ENCODE peak calls at places on chromosome 17, in nine cellular contexts. M is tibial nerve, E is esophagus squamous epithelium, B is adrenal gland, A is body of pancreas, O is prostate gland, D is ovary, J is H1, V is HCT116. Y is an unnamed sample. For H3K36me3, the result is how much of the 10 kb centered on the place peaks cover.

GRCh38 chr17:63634163-63634562 is 11.9 kb downstream of the MAP3K3 start:
- DNase-seq in M (no peak), J (no peak), E (no peak), A (no peak), B (no peak), V (no peak), D (no peak), O (no peak), Y (no peak)

GRCh38 chr17:77422104-77422782 is 281.5 kb downstream of the SEC14L1 start:
- DNase-seq in B (no peak), J (no peak), E (no peak), A (no peak), V (no peak), M (no peak), D (no peak), O (no peak), Y (no peak)

GRCh38 chr17:81301195-81302144 is 6.4 kb upstream of the SLC38A10 start:
- DNase-seq in O (no peak), E (no peak), M (no peak), B (no peak), D (no peak), V (no peak), A (no peak), J (no peak), Y (no peak)

GRCh38 chr17:65190467-65191095 is 53.4 kb downstream of the RGS9 start:
- DNase-seq in A (no peak), B (no peak), E (no peak), M (no peak), J (no peak), D (no peak), V (no peak), O (no peak), Y (no peak)

GRCh38 chr17:17663160-17664072 is 17.8 kb upstream of the RAI1 start:
- DNase-seq in J (peak), M (no peak), E (no peak), A (no peak), O (no peak), D (no peak), V (peak), B (peak), Y (no peak)

GRCh38 chr17:64994781-64995538 is 61.6 kb downstream of the GNA13 start:
- DNase-seq in O (no peak), E (no peak), B (peak), A (no peak), V (no peak), D (no peak), M (no peak), J (no peak), Y (no peak)

GRCh38 chr17:27776882-27777624 is 23.3 kb downstream of the NOS2 start:
- DNase-seq in M (no peak), V (no peak), O (no peak), B (no peak), E (no peak), J (no peak), A (no peak), D (no peak), Y (no peak)

GRCh38 chr17:16568541-16569357 is at the start of gene ZNF287:
- DNase-seq in E (peak), B (peak), O (peak), J (peak), A (peak), D (peak), M (peak), V (no peak), Y (peak)

GRCh38 chr17:46772013-46772878 is 46.2 kb downstream of the WNT3 start:
- DNase-seq in J (peak), E (no peak), M (no peak), A (peak), O (no peak), V (no peak), D (no peak), B (peak), Y (no peak)

DNA sequence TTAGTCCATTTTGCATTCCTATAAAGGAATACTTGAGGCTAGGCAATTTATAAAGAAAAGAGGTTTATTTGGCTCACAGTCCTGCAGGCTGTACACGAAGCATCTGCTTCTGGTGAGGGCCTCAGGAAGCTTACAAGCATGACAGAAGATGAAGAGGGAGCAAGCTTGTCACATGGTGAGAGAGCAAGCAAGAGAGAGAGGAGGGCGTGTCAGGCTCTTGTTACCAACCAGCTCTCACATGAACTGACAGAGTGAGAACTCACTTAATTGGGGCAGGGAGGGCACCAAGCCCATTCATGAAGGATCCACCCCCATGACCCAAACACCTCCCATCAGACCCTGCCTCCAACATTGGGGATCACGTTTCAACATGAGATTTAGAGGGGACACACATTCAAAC is 1.6 kb downstream of the CHCT1 start:
- DNase-seq in B (no peak), M (no peak), A (no peak), E (no peak), V (no peak), D (no peak), O (no peak), J (no peak), Y (no peak)
- H3K36me3 ChIP-seq in B (under half), M (under half), A (under half), E (under half), V (under half), D (under half), O (under half), J (under half), Y (under half)

GRCh38 chr17:49362723-49363117 is 670 bp upstream of the ZNF652 start:
- DNase-seq in B (no peak), O (no peak), D (no peak), J (no peak), V (no peak), A (no peak), E (no peak), M (no peak), Y (no peak)

GRCh38 chr17:49361902-49362722 is at the start of gene ZNF652:
- DNase-seq in M (peak), A (peak), E (peak), O (peak), B (peak), V (peak), D (peak), J (peak), Y (peak)

GRCh38 chr17:49359990-49360795 is 1.9 kb downstream of the ZNF652 start:
- DNase-seq in D (no peak), J (no peak), M (no peak), B (no peak), V (no peak), E (no peak), O (no peak), A (no peak), Y (no peak)

GRCh38 chr17:49360796-49361128 is 1.3 kb downstream of the ZNF652 start:
- DNase-seq in E (no peak), D (no peak), M (no peak), A (no peak), O (no peak), V (no peak), B (no peak), J (no peak), Y (no peak)

DNA sequence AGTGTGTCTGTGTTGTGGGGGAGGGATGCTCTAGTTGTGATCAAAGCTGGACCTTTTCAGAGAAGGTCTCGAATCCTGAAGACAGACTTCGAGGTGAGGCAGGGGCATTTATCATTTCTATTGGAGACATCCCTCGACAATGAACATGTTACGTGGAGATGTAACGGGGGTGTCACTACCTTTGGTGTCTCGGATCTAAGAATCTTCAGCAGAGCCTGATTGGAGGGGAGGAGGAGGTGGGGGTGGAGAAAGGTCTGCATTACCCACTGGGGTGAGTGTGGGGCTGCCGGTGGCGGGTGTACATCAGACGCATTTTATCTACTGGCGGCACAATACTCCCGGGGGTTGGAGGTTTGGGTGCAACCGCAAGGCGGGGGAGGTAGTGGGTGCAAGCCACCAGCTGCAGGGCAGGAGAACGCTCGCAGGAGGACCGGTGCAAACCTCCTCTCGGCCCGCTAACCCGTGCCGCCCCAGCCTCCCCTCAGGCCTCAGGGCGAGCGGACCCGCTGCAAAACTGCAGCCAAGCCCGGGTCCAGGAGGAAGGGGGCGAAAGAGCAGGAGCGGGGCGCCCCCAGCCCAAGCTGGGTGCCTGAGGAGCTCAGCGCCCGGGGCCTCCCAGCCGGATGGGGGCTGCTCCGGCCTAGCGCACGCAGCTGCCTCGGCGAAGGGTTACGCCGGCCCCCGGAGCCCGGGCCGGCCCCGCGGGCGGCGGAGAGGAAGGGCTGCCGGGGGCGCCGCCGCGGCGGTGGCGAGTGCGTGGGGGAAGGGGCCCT is 735 bp downstream of the ZNF652 start:
- DNase-seq in J (no peak), D (peak), A (peak), E (peak), V (no peak), O (peak), M (peak), B (peak), Y (peak)
- TF ChIP-seq POLR2A in J (no peak), D (no peak), A (no peak), E (peak), V (no peak), O (no peak), M (no peak), B (no peak), Y (no peak)

GRCh38 chr17:20825539-20825938 is 217.3 kb downstream of the USP22 start:
- DNase-seq in D (no peak), M (no peak), B (no peak), O (no peak), J (no peak), A (no peak), E (no peak), V (no peak), Y (no peak)

GRCh38 chr17:20823890-20824289 is 218.9 kb downstream of the USP22 start:
- DNase-seq in D (no peak), M (no peak), J (no peak), A (no peak), V (no peak), E (no peak), O (no peak), B (no peak), Y (no peak)
- TF ChIP-seq CTCF in D (no peak), M (no peak), J (no peak), A (no peak), V (no peak), E (no peak), O (no peak), B (no peak), Y (no peak)

GRCh38 chr17:8503807-8504206 is 68.1 kb downstream of the NDEL1 start:
- DNase-seq in B (no peak), M (no peak), O (no peak), A (no peak), E (no peak), V (no peak), J (no peak), D (no peak), Y (no peak)
- H3K36me3 ChIP-seq in B (under half), M (half or more), O (under half), A (under half), E (under half), V (under half), J (half or more), D (under half), Y (under half)

DNA sequence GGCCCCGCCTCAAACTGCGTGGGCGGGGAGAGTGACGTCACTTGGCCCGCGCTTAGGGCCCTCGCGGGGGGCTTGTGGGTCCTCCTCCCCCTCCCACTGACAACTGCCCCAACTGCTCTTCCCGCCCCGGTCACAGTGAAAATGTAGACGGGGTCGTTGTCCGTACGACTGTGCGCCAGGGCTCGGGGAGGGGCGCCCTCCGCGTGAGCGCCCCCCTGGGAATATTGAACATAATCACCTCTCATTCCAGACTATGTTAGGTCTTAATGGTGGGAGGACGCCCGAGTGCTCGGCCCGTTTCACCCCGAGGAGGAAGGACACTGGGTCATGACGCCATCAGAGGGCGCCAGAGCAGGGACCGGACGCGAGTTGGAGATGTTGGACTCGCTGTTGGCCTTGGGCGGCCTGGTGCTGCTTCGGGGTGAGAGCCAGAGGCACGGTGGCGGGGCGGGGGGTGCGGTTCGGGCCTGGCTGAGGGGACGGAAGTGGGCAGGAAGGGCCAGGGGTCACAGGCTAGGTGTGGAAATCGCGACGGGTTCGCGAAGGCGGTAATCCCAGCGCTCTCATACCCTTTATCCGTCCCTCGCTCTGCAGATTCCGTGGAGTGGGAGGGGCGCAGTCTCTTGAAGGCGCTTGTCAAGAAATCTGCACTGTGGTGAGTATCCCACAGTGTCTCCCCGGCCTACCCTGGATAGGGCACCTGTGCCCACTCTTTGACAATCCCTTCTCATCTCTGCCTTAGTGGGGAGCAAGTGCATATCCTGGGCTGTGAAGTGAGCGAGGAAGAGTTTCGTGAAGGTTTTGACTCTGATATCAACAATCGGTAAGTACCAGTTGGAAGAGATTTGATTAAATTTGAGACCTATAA is at the start of gene ELP5:
- DNase-seq in A (peak), D (peak), M (peak), V (peak), B (peak), E (peak), O (peak), J (no peak), Y (peak)
- TF ChIP-seq POLR2A in A (peak), D (peak), M (no peak), V (peak), B (peak), E (peak), O (peak), J (peak), Y (no peak)

DNA sequence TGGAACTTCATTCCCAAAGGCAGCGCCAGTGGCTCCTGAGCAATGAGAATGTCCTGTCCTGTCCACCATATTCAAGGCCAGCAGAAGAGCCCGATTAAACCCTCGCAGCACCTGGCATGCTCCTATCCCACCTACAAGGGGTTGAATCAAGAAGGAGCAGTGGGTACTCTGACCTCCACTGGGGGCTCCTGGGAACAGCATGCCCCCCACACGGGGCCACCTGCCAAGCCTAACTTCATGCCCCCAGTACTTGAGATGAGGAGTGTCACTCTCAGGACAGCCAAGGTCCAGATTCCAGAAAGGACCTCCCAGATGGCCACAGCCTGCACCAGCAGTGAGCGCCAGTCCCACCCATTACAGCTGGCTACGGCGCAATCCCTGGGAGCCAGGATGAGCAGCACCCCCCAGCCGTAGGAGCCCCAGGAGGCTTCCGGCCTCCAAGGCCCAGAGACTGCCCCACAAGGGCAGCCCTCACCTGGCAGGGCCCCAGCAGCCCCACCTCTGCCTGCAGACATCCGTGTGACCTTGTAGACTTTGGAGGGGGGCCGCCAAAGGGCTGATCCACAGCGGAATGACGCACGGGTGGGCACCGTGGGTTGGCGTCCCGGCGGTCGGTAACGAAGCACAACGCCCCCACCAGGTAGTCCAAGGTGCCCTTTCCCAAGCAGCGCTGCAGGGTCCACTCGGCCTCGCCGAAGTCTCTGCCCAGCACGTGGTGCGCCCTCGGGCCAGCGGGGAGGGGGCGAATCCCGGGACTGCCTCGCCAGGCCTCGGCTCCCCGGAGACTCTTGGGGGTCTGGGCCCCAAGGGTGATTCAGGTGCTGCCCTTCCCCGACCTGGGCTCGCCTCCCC is 1.0 kb upstream of the MPDU1 start:
- DNase-seq in B (peak), O (no peak), E (no peak), M (no peak), A (no peak), J (no peak), D (peak), V (no peak), Y (no peak)
- TF ChIP-seq CTCF in B (no peak), O (no peak), E (no peak), M (no peak), A (no peak), J (peak), D (no peak), V (no peak), Y (no peak)

DNA sequence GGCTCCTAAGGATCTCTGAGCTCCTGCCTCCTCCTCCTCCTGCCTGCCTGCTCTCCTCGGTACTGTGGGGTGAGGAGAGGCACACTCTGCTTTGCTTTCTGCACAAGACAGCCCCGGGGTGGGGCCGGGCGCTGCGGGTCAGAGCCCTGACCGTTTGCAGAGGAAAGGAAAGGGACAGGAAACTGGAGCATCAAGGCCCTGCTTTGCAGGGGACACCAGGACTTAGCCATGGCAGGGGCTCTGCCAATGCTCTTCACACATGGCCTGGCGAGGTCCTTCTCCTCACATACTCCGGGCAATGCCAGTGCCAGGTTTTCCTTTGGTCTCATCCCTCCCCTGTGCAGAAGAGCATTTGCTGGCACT is 23.7 kb upstream of the DOC2B start:
- DNase-seq in J (no peak), E (no peak), A (no peak), D (no peak), B (no peak), M (no peak), O (no peak), V (no peak), Y (no peak)
- H3K36me3 ChIP-seq in J (under half), E (under half), A (under half), D (under half), B (under half), M (under half), O (under half), V (under half), Y (under half)

GRCh38 chr17:42677012-42677857 is 441 bp upstream of the PLEKHH3 start:
- DNase-seq in M (peak), J (peak), E (peak), A (peak), O (peak), V (peak), B (peak), D (peak), Y (peak)

GRCh38 chr17:42675984-42676423 is 790 bp downstream of the PLEKHH3 start:
- DNase-seq in M (no peak), B (peak), D (peak), J (no peak), A (peak), O (peak), V (no peak), E (no peak), Y (peak)

GRCh38 chr17:42677921-42678781 is 1.4 kb upstream of the PLEKHH3 start:
- DNase-seq in B (peak), O (peak), V (peak), A (peak), J (no peak), M (peak), D (peak), E (peak), Y (peak)

GRCh38 chr17:42675348-42675983 is 1.3 kb downstream of the PLEKHH3 start:
- DNase-seq in V (no peak), A (peak), B (no peak), O (peak), J (no peak), M (no peak), E (no peak), D (peak), Y (no peak)

GRCh38 chr17:42676424-42677011 is at the start of gene PLEKHH3:
- DNase-seq in O (no peak), J (no peak), E (no peak), M (no peak), B (no peak), A (no peak), D (no peak), V (no peak), Y (no peak)
- TF ChIP-seq POLR2A in O (peak), J (no peak), E (peak), M (peak), B (peak), A (peak), D (peak), V (no peak), Y (peak)

DNA sequence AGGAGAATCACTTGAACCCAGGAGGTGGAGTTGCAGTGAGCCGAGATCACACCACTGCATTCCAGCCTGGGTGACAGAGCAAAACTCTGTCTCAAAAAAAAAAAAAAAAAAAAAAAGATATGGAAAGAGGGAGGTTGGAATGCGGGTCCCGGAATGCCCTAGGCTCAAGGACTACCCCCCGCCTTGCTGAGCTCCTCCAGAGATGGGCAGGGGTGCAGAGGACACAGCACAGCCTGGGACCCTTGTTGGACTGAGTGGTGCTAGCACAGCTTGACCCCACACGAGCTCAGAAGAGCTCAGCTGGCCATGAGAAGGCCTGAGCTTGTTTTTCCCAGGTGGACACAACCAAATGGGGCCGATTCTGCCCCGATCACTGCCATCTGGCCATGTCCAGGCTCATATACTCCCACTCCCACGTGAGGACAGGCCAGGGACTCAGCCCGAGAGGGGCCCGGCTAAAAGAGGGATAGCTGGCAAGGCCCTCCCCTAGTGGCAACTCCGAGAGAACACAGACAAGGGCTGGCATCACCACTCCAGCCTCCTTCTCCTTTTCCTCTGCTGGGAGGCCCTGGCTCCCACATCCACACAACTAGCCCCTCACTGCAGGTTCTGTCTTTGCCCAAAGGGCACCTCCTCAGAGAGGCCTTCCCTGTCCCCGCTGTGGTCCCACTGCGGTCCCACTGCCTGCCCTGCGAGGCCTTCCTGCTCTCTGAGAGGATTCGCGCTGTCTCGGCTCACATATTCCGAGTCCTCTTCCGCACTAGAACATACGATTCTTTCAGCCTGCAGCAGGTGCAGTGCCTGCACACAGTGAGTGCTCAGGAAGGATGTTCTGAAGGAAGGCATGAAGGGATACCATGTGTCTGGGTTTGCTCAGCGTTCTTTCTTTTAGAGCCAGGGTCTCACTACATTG is 11.0 kb downstream of the SGCA start:
- DNase-seq in E (no peak), V (no peak), B (no peak), O (no peak), M (no peak), D (no peak), J (no peak), A (no peak), Y (no peak)
- TF ChIP-seq CTCF in E (no peak), V (peak), B (no peak), O (no peak), M (no peak), D (no peak), J (peak), A (no peak), Y (peak)